ENCODE peak calls at places on chromosomes 16 and 17, in ten cellular contexts. F is activated CD4-positive, alpha-beta memory T cell treated with anti-CD3 and anti-CD28 coated beads for 36 hours; Y is iris pigment epithelial cell; R is ascending aorta; Z is AG04450; G is NCI-H2081; M is HuH-7.5; A is AML-193; K is GM13977; E is NCI-H460. H is an unnamed sample.

GRCh38 chr17:37713028-37713431 is 31.8 kb downstream of the HNF1B start:
- DNase-seq in F (no peak), Y (no peak), R (no peak), Z (no peak), G (no peak), M (no peak), A (no peak), K (no peak), E (no peak), H (no peak)

GRCh38 chr17:77214743-77215142 is 74.0 kb downstream of the SEC14L1 start:
- DNase-seq in F (peak), Y (peak), R (no peak), Z (no peak), G (no peak), M (peak), A (peak), K (no peak), E (peak), H (peak)

GRCh38 chr16:88569614-88569984 is 604 bp upstream of the ZC3H18 start:
- DNase-seq in F (peak), Y (peak), R (no peak), Z (no peak), G (no peak), M (peak), A (peak), K (peak), E (no peak), H (peak)

GRCh38 chr16:718922-719321 is 2.0 kb upstream of the ANTKMT start:
- DNase-seq in F (no peak), Y (no peak), R (no peak), Z (no peak), G (no peak), M (no peak), A (no peak), K (no peak), E (no peak), H (no peak)

GRCh38 chr17:50605434-50605833 is 29.2 kb upstream of the ABCC3 start:
- DNase-seq in F (no peak), Y (no peak), R (no peak), Z (no peak), G (no peak), M (no peak), A (no peak), K (no peak), E (no peak), H (no peak)

GRCh38 chr16:64051826-64052225 is 1070.0 kb downstream of the CDH11 start:
- DNase-seq in F (no peak), Y (peak), R (no peak), Z (no peak), G (peak), M (no peak), A (peak), K (no peak), E (peak), H (no peak)

GRCh38 chr17:4744999-4745969 is 5.6 kb upstream of the CXCL16 start:
- DNase-seq in F (no peak), Y (no peak), R (no peak), Z (no peak), G (no peak), M (peak), A (no peak), K (no peak), E (no peak), H (no peak)

GRCh38 chr17:43648916-43649315 is 12.8 kb downstream of the MEOX1 start:
- DNase-seq in F (no peak), Y (no peak), R (no peak), Z (no peak), G (no peak), M (no peak), A (no peak), K (no peak), E (no peak), H (no peak)

GRCh38 chr17:58538801-58539410 is 24.5 kb upstream of the MTMR4 start:
- DNase-seq in F (no peak), Y (no peak), R (no peak), Z (no peak), G (peak), M (no peak), A (no peak), K (no peak), E (no peak), H (no peak)

GRCh38 chr17:43217614-43218087 is 6.0 kb downstream of the TMEM106A start:
- DNase-seq in F (peak), Y (no peak), R (no peak), Z (no peak), G (no peak), M (no peak), A (no peak), K (no peak), E (no peak), H (no peak)

GRCh38 chr16:66934138-66934838 is at the start of gene CIAO2B:
- DNase-seq in F (peak), Y (peak), R (peak), Z (peak), G (peak), M (peak), A (peak), K (peak), E (peak), H (peak)

GRCh38 chr17:78257810-78258322 is 26.4 kb downstream of the TMEM235 start:
- DNase-seq in F (peak), Y (peak), R (no peak), Z (no peak), G (no peak), M (no peak), A (peak), K (peak), E (no peak), H (peak)

GRCh38 chr17:31739300-31739699 is 119.7 kb downstream of the COPRS start:
- DNase-seq in F (no peak), Y (peak), R (no peak), Z (peak), G (no peak), M (no peak), A (no peak), K (no peak), E (no peak), H (peak)

GRCh38 chr16:80273635-80274538 is 266.9 kb upstream of the DYNLRB2 start:
- DNase-seq in F (peak), Y (peak), R (no peak), Z (peak), G (no peak), M (no peak), A (no peak), K (no peak), E (no peak), H (peak)

GRCh38 chr17:68497885-68498319 is 14.3 kb upstream of the PRKAR1A start:
- DNase-seq in F (peak), Y (no peak), R (no peak), Z (no peak), G (no peak), M (no peak), A (peak), K (peak), E (no peak), H (no peak)

GRCh38 chr17:74805543-74805991 is 29.4 kb upstream of the NAT9 start:
- DNase-seq in F (no peak), Y (no peak), R (no peak), Z (no peak), G (no peak), M (no peak), A (no peak), K (no peak), E (no peak), H (no peak)

GRCh38 chr17:55513885-55514590 is 2.8 kb upstream of the SMIM36 start:
- DNase-seq in F (peak), Y (peak), R (peak), Z (peak), G (peak), M (peak), A (peak), K (peak), E (peak), H (peak)

GRCh38 chr16:58449768-58450167 is 50.2 kb upstream of the NDRG4 start:
- DNase-seq in F (no peak), Y (no peak), R (no peak), Z (no peak), G (no peak), M (no peak), A (peak), K (no peak), E (no peak), H (no peak)